ENCODE peak calls at places on chromosomes 11 and 22, in nine cellular contexts. One of them, this sample, is unnamed.
A peak's percentile ranks its signal among the peaks of the same experiment; 100 is the strongest.

GRCh38 chr11:132683602-132684001 is 848.7 kb downstream of the OPCML start:
- DNase-seq in HCT116: no peak
- DNase-seq in adrenal gland: no peak
- DNase-seq in breast epithelium: no peak
- DNase-seq in CD8-positive, alpha-beta T cell: no peak
- DNase-seq in iPS DF 6.9: no peak
- DNase-seq in ascending aorta: no peak
- DNase-seq in GM23248: peak; percentile 20
- DNase-seq in naive thymus-derived CD4-positive, alpha-beta T cell: no peak
- DNase-seq in this sample: no peak

GRCh38 chr22:21734540-21735197 is 925 bp downstream of the YPEL1 start:
- DNase-seq in HCT116: no peak
- DNase-seq in adrenal gland: no peak
- DNase-seq in breast epithelium: no peak
- DNase-seq in CD8-positive, alpha-beta T cell: no peak
- DNase-seq in iPS DF 6.9: no peak
- DNase-seq in ascending aorta: no peak
- DNase-seq in GM23248: peak; percentile 14
- DNase-seq in naive thymus-derived CD4-positive, alpha-beta T cell: no peak
- DNase-seq in this sample: no peak

GRCh38 chr22:36323182-36323854 is 64.4 kb downstream of the MYH9 start:
- DNase-seq in HCT116: no peak
- DNase-seq in adrenal gland: peak; percentile 91
- DNase-seq in breast epithelium: peak; percentile 78
- DNase-seq in CD8-positive, alpha-beta T cell: no peak
- DNase-seq in iPS DF 6.9: no peak
- DNase-seq in ascending aorta: peak; percentile 69
- DNase-seq in GM23248: peak; percentile 82
- DNase-seq in naive thymus-derived CD4-positive, alpha-beta T cell: no peak
- DNase-seq in this sample: no peak

GRCh38 chr11:75518771-75519653 is 6.7 kb downstream of the GDPD5 start:
- DNase-seq in HCT116: no peak
- DNase-seq in adrenal gland: no peak
- DNase-seq in breast epithelium: no peak
- DNase-seq in CD8-positive, alpha-beta T cell: no peak
- DNase-seq in iPS DF 6.9: no peak
- DNase-seq in ascending aorta: no peak
- DNase-seq in GM23248: no peak
- DNase-seq in naive thymus-derived CD4-positive, alpha-beta T cell: no peak
- DNase-seq in this sample: no peak

GRCh38 chr11:94661444-94661843 is 94.3 kb downstream of the PIWIL4 start:
- DNase-seq in HCT116: no peak
- DNase-seq in adrenal gland: no peak
- DNase-seq in breast epithelium: no peak
- DNase-seq in CD8-positive, alpha-beta T cell: no peak
- DNase-seq in iPS DF 6.9: no peak
- DNase-seq in ascending aorta: no peak
- DNase-seq in GM23248: no peak
- DNase-seq in naive thymus-derived CD4-positive, alpha-beta T cell: no peak
- DNase-seq in this sample: no peak

GRCh38 chr11:117829369-117829725 is 4.8 kb upstream of the FXYD2 start:
- DNase-seq in HCT116: no peak
- DNase-seq in adrenal gland: peak; percentile 46
- DNase-seq in breast epithelium: no peak
- DNase-seq in CD8-positive, alpha-beta T cell: no peak
- DNase-seq in iPS DF 6.9: no peak
- DNase-seq in ascending aorta: no peak
- DNase-seq in GM23248: no peak
- DNase-seq in naive thymus-derived CD4-positive, alpha-beta T cell: no peak
- DNase-seq in this sample: no peak

GRCh38 chr22:44179989-44180705 is 578 bp upstream of the PARVG start:
- DNase-seq in HCT116: no peak
- DNase-seq in adrenal gland: no peak
- DNase-seq in breast epithelium: no peak
- DNase-seq in CD8-positive, alpha-beta T cell: no peak
- DNase-seq in iPS DF 6.9: no peak
- DNase-seq in ascending aorta: no peak
- DNase-seq in GM23248: no peak
- DNase-seq in naive thymus-derived CD4-positive, alpha-beta T cell: no peak
- DNase-seq in this sample: no peak

GRCh38 chr11:118911113-118911879 is 14.4 kb downstream of the BCL9L start:
- DNase-seq in HCT116: no peak
- DNase-seq in adrenal gland: no peak
- DNase-seq in breast epithelium: no peak
- DNase-seq in CD8-positive, alpha-beta T cell: no peak
- DNase-seq in iPS DF 6.9: no peak
- DNase-seq in ascending aorta: no peak
- DNase-seq in GM23248: peak; percentile 88
- DNase-seq in naive thymus-derived CD4-positive, alpha-beta T cell: no peak
- DNase-seq in this sample: no peak

GRCh38 chr11:79119491-79120284 is 321.1 kb downstream of the TENM4 start:
- DNase-seq in HCT116: no peak
- DNase-seq in adrenal gland: no peak
- DNase-seq in breast epithelium: no peak
- DNase-seq in CD8-positive, alpha-beta T cell: no peak
- DNase-seq in iPS DF 6.9: no peak
- DNase-seq in ascending aorta: no peak
- DNase-seq in GM23248: no peak
- DNase-seq in naive thymus-derived CD4-positive, alpha-beta T cell: no peak
- DNase-seq in this sample: no peak

GRCh38 chr11:24233041-24233440 is 263.8 kb upstream of the LUZP2 start:
- DNase-seq in HCT116: no peak
- DNase-seq in adrenal gland: no peak
- DNase-seq in breast epithelium: no peak
- DNase-seq in CD8-positive, alpha-beta T cell: no peak
- DNase-seq in iPS DF 6.9: no peak
- DNase-seq in ascending aorta: no peak
- DNase-seq in GM23248: no peak
- DNase-seq in naive thymus-derived CD4-positive, alpha-beta T cell: no peak
- DNase-seq in this sample: no peak

GRCh38 chr11:121207485-121208115 is 85.0 kb upstream of the SC5D start:
- DNase-seq in HCT116: no peak
- DNase-seq in adrenal gland: no peak
- DNase-seq in breast epithelium: no peak
- DNase-seq in CD8-positive, alpha-beta T cell: no peak
- DNase-seq in iPS DF 6.9: no peak
- DNase-seq in ascending aorta: no peak
- DNase-seq in GM23248: peak; percentile 1
- DNase-seq in naive thymus-derived CD4-positive, alpha-beta T cell: no peak
- DNase-seq in this sample: no peak

GRCh38 chr11:45171550-45171949 is 25.1 kb downstream of the PRDM11 start:
- DNase-seq in HCT116: no peak
- DNase-seq in adrenal gland: no peak
- DNase-seq in breast epithelium: no peak
- DNase-seq in CD8-positive, alpha-beta T cell: no peak
- DNase-seq in iPS DF 6.9: no peak
- DNase-seq in ascending aorta: no peak
- DNase-seq in GM23248: no peak
- DNase-seq in naive thymus-derived CD4-positive, alpha-beta T cell: no peak
- DNase-seq in this sample: no peak

GRCh38 chr22:24153959-24154358 is 27.3 kb upstream of the SUSD2 start:
- DNase-seq in HCT116: no peak
- DNase-seq in adrenal gland: no peak
- DNase-seq in breast epithelium: no peak
- DNase-seq in CD8-positive, alpha-beta T cell: no peak
- DNase-seq in iPS DF 6.9: no peak
- DNase-seq in ascending aorta: no peak
- DNase-seq in GM23248: no peak
- DNase-seq in naive thymus-derived CD4-positive, alpha-beta T cell: no peak
- DNase-seq in this sample: no peak

GRCh38 chr11:72041364-72042058 is 38.8 kb downstream of the NUMA1 start:
- DNase-seq in HCT116: peak; percentile 40
- DNase-seq in adrenal gland: peak; percentile 92
- DNase-seq in breast epithelium: peak; percentile 87
- DNase-seq in CD8-positive, alpha-beta T cell: peak; percentile 56
- DNase-seq in iPS DF 6.9: no peak
- DNase-seq in ascending aorta: peak; percentile 39
- DNase-seq in GM23248: peak; percentile 91
- DNase-seq in naive thymus-derived CD4-positive, alpha-beta T cell: peak; percentile 54
- DNase-seq in this sample: peak; percentile 29

GRCh38 chr11:79342686-79343085 is 98.1 kb downstream of the TENM4 start:
- DNase-seq in HCT116: no peak
- DNase-seq in adrenal gland: no peak
- DNase-seq in breast epithelium: no peak
- DNase-seq in CD8-positive, alpha-beta T cell: no peak
- DNase-seq in iPS DF 6.9: no peak
- DNase-seq in ascending aorta: no peak
- DNase-seq in GM23248: no peak
- DNase-seq in naive thymus-derived CD4-positive, alpha-beta T cell: no peak
- DNase-seq in this sample: no peak

GRCh38 chr11:2929511-2929879 is 275 bp upstream of the PHLDA2 start:
- DNase-seq in HCT116: peak; percentile 52
- DNase-seq in adrenal gland: no peak
- DNase-seq in breast epithelium: peak; percentile 65
- DNase-seq in CD8-positive, alpha-beta T cell: no peak
- DNase-seq in iPS DF 6.9: no peak
- DNase-seq in ascending aorta: no peak
- DNase-seq in GM23248: peak; percentile 91
- DNase-seq in naive thymus-derived CD4-positive, alpha-beta T cell: no peak
- DNase-seq in this sample: peak; percentile 50

GRCh38 chr11:36300651-36301050 is 4.6 kb downstream of the PRR5L start:
- DNase-seq in HCT116: no peak
- DNase-seq in adrenal gland: peak; percentile 84
- DNase-seq in breast epithelium: no peak
- DNase-seq in CD8-positive, alpha-beta T cell: no peak
- DNase-seq in iPS DF 6.9: no peak
- DNase-seq in ascending aorta: no peak
- DNase-seq in GM23248: peak; percentile 50
- DNase-seq in naive thymus-derived CD4-positive, alpha-beta T cell: no peak
- DNase-seq in this sample: no peak

GRCh38 chr11:17478064-17478463 is 1.4 kb upstream of the ABCC8 start:
- DNase-seq in HCT116: no peak
- DNase-seq in adrenal gland: no peak
- DNase-seq in breast epithelium: no peak
- DNase-seq in CD8-positive, alpha-beta T cell: no peak
- DNase-seq in iPS DF 6.9: no peak
- DNase-seq in ascending aorta: no peak
- DNase-seq in GM23248: peak; percentile 8
- DNase-seq in naive thymus-derived CD4-positive, alpha-beta T cell: no peak
- DNase-seq in this sample: no peak

DNA sequence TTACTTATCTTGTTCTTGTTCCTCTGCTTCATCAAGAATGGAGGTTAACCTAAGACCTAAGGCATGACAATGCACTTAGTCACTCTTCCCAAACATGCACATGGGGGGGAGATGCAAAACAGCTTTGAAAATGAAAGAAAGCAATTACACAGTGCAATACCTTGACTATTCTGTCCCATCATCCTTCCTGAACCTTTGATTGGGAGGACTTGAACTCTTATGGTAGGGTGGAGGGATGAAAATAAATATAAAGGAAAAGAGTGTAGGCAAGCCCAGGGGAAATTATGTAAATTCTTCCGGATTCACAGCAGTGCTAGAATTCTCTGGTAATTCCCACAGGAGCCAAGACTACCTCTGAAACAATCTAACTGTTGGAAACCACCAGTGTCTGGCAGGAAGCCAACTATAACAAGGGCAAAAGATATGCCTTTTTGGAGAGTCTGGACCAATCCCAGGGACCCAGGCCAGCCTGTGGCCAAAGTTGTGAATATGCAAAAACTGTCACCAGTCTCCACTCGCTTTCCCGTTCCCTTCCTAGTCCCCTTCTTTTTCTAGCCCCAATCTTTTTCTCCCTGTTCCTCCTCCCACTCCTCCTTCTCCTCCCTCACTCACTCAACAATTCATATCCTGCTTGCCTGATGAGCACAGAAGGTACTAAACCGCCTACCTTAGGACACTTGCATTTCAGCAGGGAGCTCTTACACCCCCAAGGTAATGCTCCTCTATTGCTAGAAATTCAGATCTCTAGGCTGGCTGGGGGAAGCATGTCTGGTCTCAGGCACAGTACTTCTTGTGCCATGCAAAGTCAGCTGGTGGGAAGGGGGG is 2.5 kb upstream of the RCN1 start:
- DNase-seq in HCT116: no peak
- DNase-seq in adrenal gland: peak; percentile 80
- DNase-seq in breast epithelium: no peak
- DNase-seq in CD8-positive, alpha-beta T cell: no peak
- DNase-seq in iPS DF 6.9: no peak
- DNase-seq in ascending aorta: no peak
- DNase-seq in GM23248: peak; percentile 86
- DNase-seq in naive thymus-derived CD4-positive, alpha-beta T cell: no peak
- DNase-seq in this sample: no peak
- H3K4me1 ChIP-seq in HCT116: peaks cover 46% of the 10 kb centered on the region
- H3K4me1 ChIP-seq in adrenal gland: peaks cover 14% of the 10 kb centered on the region
- H3K4me1 ChIP-seq in breast epithelium: peaks cover 6% of the 10 kb centered on the region
- H3K4me1 ChIP-seq in CD8-positive, alpha-beta T cell: peaks cover 9% of the 10 kb centered on the region
- H3K4me1 ChIP-seq in iPS DF 6.9: peaks cover 1% of the 10 kb centered on the region
- H3K4me1 ChIP-seq in ascending aorta: peaks cover 16% of the 10 kb centered on the region
- H3K4me1 ChIP-seq in GM23248: peaks cover 36% of the 10 kb centered on the region
- H3K4me1 ChIP-seq in naive thymus-derived CD4-positive, alpha-beta T cell: peaks cover 8% of the 10 kb centered on the region
- H3K4me1 ChIP-seq in this sample: peaks cover 8% of the 10 kb centered on the region

GRCh38 chr11:126357055-126357962 is 1.8 kb downstream of the ST3GAL4 start:
- DNase-seq in HCT116: no peak
- DNase-seq in adrenal gland: no peak
- DNase-seq in breast epithelium: peak; percentile 49
- DNase-seq in CD8-positive, alpha-beta T cell: no peak
- DNase-seq in iPS DF 6.9: no peak
- DNase-seq in ascending aorta: no peak
- DNase-seq in GM23248: peak; percentile 81
- DNase-seq in naive thymus-derived CD4-positive, alpha-beta T cell: no peak
- DNase-seq in this sample: no peak
- H3K4me3 ChIP-seq in HCT116: no peak overlapping the region
- H3K4me3 ChIP-seq in adrenal gland: no peak overlapping the region
- H3K4me3 ChIP-seq in breast epithelium: peak overlapping the region; percentile 68
- H3K4me3 ChIP-seq in CD8-positive, alpha-beta T cell: no peak overlapping the region
- H3K4me3 ChIP-seq in iPS DF 6.9: no peak overlapping the region
- H3K4me3 ChIP-seq in ascending aorta: peak overlapping the region; percentile 84
- H3K4me3 ChIP-seq in GM23248: peak overlapping the region; percentile 80
- H3K4me3 ChIP-seq in naive thymus-derived CD4-positive, alpha-beta T cell: no peak overlapping the region
- H3K4me3 ChIP-seq in this sample: no peak overlapping the region

DNA sequence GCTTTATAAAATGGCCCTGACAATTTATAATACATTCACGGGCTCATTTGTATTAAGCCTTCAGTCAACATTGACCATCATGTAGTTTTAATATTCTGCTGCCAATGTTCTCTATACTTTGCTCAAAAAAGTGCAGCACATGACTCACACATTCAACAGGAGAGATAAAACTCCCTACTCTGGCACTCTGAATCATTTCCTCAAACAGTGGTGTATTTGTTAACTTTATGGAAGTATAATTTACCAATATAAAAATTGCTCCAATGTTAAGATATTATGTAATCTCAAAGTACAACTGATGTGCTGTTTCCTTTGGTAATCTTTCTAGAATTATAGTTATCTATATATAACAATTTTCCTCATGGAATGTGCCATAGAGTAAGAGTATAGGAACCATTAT is 39.9 kb downstream of the MAML2 start:
- DNase-seq in HCT116: no peak
- DNase-seq in adrenal gland: no peak
- DNase-seq in breast epithelium: no peak
- DNase-seq in CD8-positive, alpha-beta T cell: no peak
- DNase-seq in iPS DF 6.9: no peak
- DNase-seq in ascending aorta: no peak
- DNase-seq in GM23248: peak; percentile 90
- DNase-seq in naive thymus-derived CD4-positive, alpha-beta T cell: no peak
- DNase-seq in this sample: no peak
- H3K27ac ChIP-seq in HCT116: no peak overlapping the region
- H3K27ac ChIP-seq in adrenal gland: no peak overlapping the region
- H3K27ac ChIP-seq in breast epithelium: peak overlapping the region; percentile 68
- H3K27ac ChIP-seq in CD8-positive, alpha-beta T cell: no peak overlapping the region
- H3K27ac ChIP-seq in iPS DF 6.9: no peak overlapping the region
- H3K27ac ChIP-seq in ascending aorta: peak overlapping the region; percentile 81
- H3K27ac ChIP-seq in GM23248: peak overlapping the region; percentile 99
- H3K27ac ChIP-seq in naive thymus-derived CD4-positive, alpha-beta T cell: no peak overlapping the region
- H3K27ac ChIP-seq in this sample: no peak overlapping the region

GRCh38 chr11:82930229-82930628 is 28.7 kb downstream of the DDIAS start:
- DNase-seq in HCT116: no peak
- DNase-seq in adrenal gland: no peak
- DNase-seq in breast epithelium: no peak
- DNase-seq in CD8-positive, alpha-beta T cell: no peak
- DNase-seq in iPS DF 6.9: no peak
- DNase-seq in ascending aorta: no peak
- DNase-seq in GM23248: no peak
- DNase-seq in naive thymus-derived CD4-positive, alpha-beta T cell: no peak
- DNase-seq in this sample: no peak
- H3K4me1 ChIP-seq in HCT116: no peaks in the 10 kb centered on the region
- H3K4me1 ChIP-seq in adrenal gland: no peaks in the 10 kb centered on the region
- H3K4me1 ChIP-seq in breast epithelium: no peaks in the 10 kb centered on the region
- H3K4me1 ChIP-seq in CD8-positive, alpha-beta T cell: peaks cover 43% of the 10 kb centered on the region
- H3K4me1 ChIP-seq in iPS DF 6.9: no peaks in the 10 kb centered on the region
- H3K4me1 ChIP-seq in ascending aorta: no peaks in the 10 kb centered on the region
- H3K4me1 ChIP-seq in GM23248: no peaks in the 10 kb centered on the region
- H3K4me1 ChIP-seq in naive thymus-derived CD4-positive, alpha-beta T cell: peaks cover 32% of the 10 kb centered on the region
- H3K4me1 ChIP-seq in this sample: no peaks in the 10 kb centered on the region

This sample was measured in effector memory CD4-positive, alpha-beta T cell.